ENCODE peak calls at places on chromosomes 11 and 22, in seven cellular contexts. V, U, I, O, G, M and X are unnamed samples.

GRCh38 chr11:45926001-45926401 is 3.5 kb downstream of the LARGE2 start:
- DNase-seq in V (no peak), U (no peak), I (peak), O (peak), G (peak), M (no peak), X (no peak)

GRCh38 chr22:30969532-30970355 is 679 bp downstream of the TUG1 start:
- DNase-seq in V (peak), U (no peak), I (peak), O (peak), G (no peak), M (peak), X (no peak)

GRCh38 chr11:103961010-103961409 is 75.4 kb upstream of the DDI1 start:
- DNase-seq in V (peak), U (no peak), I (no peak), O (no peak), G (no peak), M (no peak), X (peak)

GRCh38 chr11:16603890-16604783 is 134.3 kb upstream of the C11orf58 start:
- DNase-seq in V (no peak), U (peak), I (no peak), O (peak), G (peak), M (no peak), X (no peak)

GRCh38 chr11:130215531-130216220 is 56.1 kb downstream of the ST14 start:
- DNase-seq in V (no peak), U (no peak), I (peak), O (peak), G (peak), M (no peak), X (no peak)

GRCh38 chr22:26589367-26589844 is 526 bp downstream of the TPST2 start:
- DNase-seq in V (no peak), U (peak), I (no peak), O (peak), G (peak), M (no peak), X (no peak)

GRCh38 chr22:34395370-34395769 is 475.1 kb upstream of the LARGE1 start:
- DNase-seq in V (no peak), U (no peak), I (no peak), O (no peak), G (no peak), M (no peak), X (no peak)

GRCh38 chr11:59188954-59189353 is 17.0 kb downstream of the DTX4 start:
- DNase-seq in V (no peak), U (no peak), I (no peak), O (no peak), G (no peak), M (no peak), X (no peak)

GRCh38 chr11:35635933-35636332 is 17.7 kb downstream of the FJX1 start:
- DNase-seq in V (no peak), U (no peak), I (no peak), O (no peak), G (no peak), M (no peak), X (no peak)

GRCh38 chr11:104917259-104918112 is 19.2 kb upstream of the CASP12 start:
- DNase-seq in V (no peak), U (no peak), I (no peak), O (no peak), G (no peak), M (no peak), X (no peak)

GRCh38 chr11:13119928-13120520 is 110.9 kb downstream of the RASSF10 start:
- DNase-seq in V (no peak), U (no peak), I (no peak), O (no peak), G (no peak), M (no peak), X (no peak)

GRCh38 chr11:15327786-15328231 is 213.1 kb downstream of the INSC start:
- DNase-seq in V (peak), U (peak), I (no peak), O (no peak), G (peak), M (peak), X (no peak)

GRCh38 chr11:34629711-34630110 is 8.8 kb downstream of the EHF start:
- DNase-seq in V (no peak), U (no peak), I (no peak), O (no peak), G (no peak), M (no peak), X (no peak)

GRCh38 chr22:23067023-23067650 is 3.2 kb upstream of the GNAZ start:
- DNase-seq in V (no peak), U (peak), I (no peak), O (peak), G (peak), M (no peak), X (no peak)

GRCh38 chr22:31192513-31192912 is 19.6 kb upstream of the LIMK2 start:
- DNase-seq in V (peak), U (no peak), I (no peak), O (no peak), G (no peak), M (no peak), X (no peak)

GRCh38 chr11:39571081-39571480 is 1888.4 kb downstream of the LRRC4C start:
- DNase-seq in V (no peak), U (no peak), I (no peak), O (no peak), G (no peak), M (no peak), X (no peak)

GRCh38 chr11:134224710-134225662 is 515 bp downstream of the VPS26B start:
- DNase-seq in V (peak), U (peak), I (peak), O (peak), G (peak), M (peak), X (no peak)

GRCh38 chr22:39291501-39291900 is 27.9 kb downstream of the RPL3 start:
- DNase-seq in V (no peak), U (no peak), I (no peak), O (no peak), G (no peak), M (no peak), X (no peak)

GRCh38 chr11:58905141-58905715 is 34.1 kb upstream of the GLYATL1 start:
- DNase-seq in V (peak), U (peak), I (no peak), O (no peak), G (no peak), M (no peak), X (no peak)

GRCh38 chr11:19511066-19511412 is 201.6 kb upstream of the NAV2 start:
- DNase-seq in V (no peak), U (no peak), I (no peak), O (peak), G (no peak), M (no peak), X (no peak)

GRCh38 chr11:28466506-28466905 is 358.3 kb downstream of the METTL15 start:
- DNase-seq in V (no peak), U (no peak), I (no peak), O (no peak), G (no peak), M (no peak), X (no peak)

GRCh38 chr11:118629761-118630661 is 22.6 kb downstream of the PHLDB1 start:
- DNase-seq in V (no peak), U (no peak), I (no peak), O (no peak), G (no peak), M (no peak), X (no peak)

GRCh38 chr22:45413368-45414211 is at the start of the genes RIBC2 and SMC1B:
- DNase-seq in V (peak), U (peak), I (peak), O (no peak), G (peak), M (peak), X (peak)

GRCh38 chr11:334264-335033 is 13.8 kb upstream of the IFITM3 start:
- DNase-seq in V (peak), U (no peak), I (no peak), O (no peak), G (no peak), M (no peak), X (no peak)

GRCh38 chr11:127106142-127106541 is 105.6 kb upstream of the KIRREL3 start:
- DNase-seq in V (no peak), U (no peak), I (no peak), O (no peak), G (no peak), M (no peak), X (peak)

GRCh38 chr11:16997624-16998023 is 16.6 kb downstream of the PLEKHA7 start:
- DNase-seq in V (no peak), U (no peak), I (no peak), O (no peak), G (no peak), M (peak), X (no peak)

GRCh38 chr11:68215087-68215445 is 2.0 kb upstream of the KMT5B start:
- DNase-seq in V (no peak), U (no peak), I (peak), O (no peak), G (no peak), M (no peak), X (no peak)

GRCh38 chr11:90587896-90588295 is 365.0 kb upstream of the CHORDC1 start:
- DNase-seq in V (no peak), U (no peak), I (no peak), O (no peak), G (no peak), M (no peak), X (no peak)

GRCh38 chr22:46905834-46906233 is 143.4 kb downstream of the TBC1D22A start:
- DNase-seq in V (no peak), U (no peak), I (no peak), O (no peak), G (no peak), M (no peak), X (no peak)

GRCh38 chr22:40654522-40655167 is 18.1 kb upstream of the MRTFA start:
- DNase-seq in V (peak), U (peak), I (peak), O (no peak), G (no peak), M (no peak), X (no peak)

GRCh38 chr11:116424615-116425261 is 348.0 kb downstream of the BUD13 start:
- DNase-seq in V (no peak), U (no peak), I (no peak), O (no peak), G (no peak), M (peak), X (no peak)

GRCh38 chr11:122733301-122733686 is 77.8 kb downstream of the UBASH3B start:
- DNase-seq in V (peak), U (no peak), I (no peak), O (no peak), G (no peak), M (no peak), X (no peak)

GRCh38 chr11:72741849-72742521 is 10.2 kb downstream of the ARAP1 start:
- DNase-seq in V (peak), U (no peak), I (no peak), O (no peak), G (peak), M (no peak), X (no peak)

GRCh38 chr11:87002918-87003317 is 34.8 kb upstream of the TMEM135 start:
- DNase-seq in V (no peak), U (no peak), I (no peak), O (no peak), G (no peak), M (no peak), X (no peak)

GRCh38 chr11:827146-827860 is 416 bp upstream of the CRACR2B start:
- DNase-seq in V (no peak), U (peak), I (no peak), O (no peak), G (no peak), M (peak), X (no peak)

GRCh38 chr22:26566994-26567393 is 22.9 kb downstream of the TPST2 start:
- DNase-seq in V (no peak), U (no peak), I (no peak), O (no peak), G (no peak), M (no peak), X (no peak)

GRCh38 chr11:108562746-108563581 is 30.6 kb downstream of the EXPH5 start:
- DNase-seq in V (peak), U (no peak), I (no peak), O (no peak), G (no peak), M (no peak), X (no peak)

GRCh38 chr22:27557554-27558060 is 243.9 kb downstream of the MN1 start:
- DNase-seq in V (no peak), U (no peak), I (no peak), O (no peak), G (no peak), M (no peak), X (no peak)

GRCh38 chr11:133956650-133957633 is at the start of gene IGSF9B:
- DNase-seq in V (peak), U (peak), I (peak), O (peak), G (peak), M (no peak), X (peak)

GRCh38 chr11:77435972-77436371 is 37.9 kb downstream of the PAK1 start:
- DNase-seq in V (no peak), U (no peak), I (no peak), O (no peak), G (no peak), M (no peak), X (no peak)
- H3K4me3 ChIP-seq in V (no peak), U (no peak), I (no peak), O (no peak), G (no peak), M (no peak), X (no peak)

DNA sequence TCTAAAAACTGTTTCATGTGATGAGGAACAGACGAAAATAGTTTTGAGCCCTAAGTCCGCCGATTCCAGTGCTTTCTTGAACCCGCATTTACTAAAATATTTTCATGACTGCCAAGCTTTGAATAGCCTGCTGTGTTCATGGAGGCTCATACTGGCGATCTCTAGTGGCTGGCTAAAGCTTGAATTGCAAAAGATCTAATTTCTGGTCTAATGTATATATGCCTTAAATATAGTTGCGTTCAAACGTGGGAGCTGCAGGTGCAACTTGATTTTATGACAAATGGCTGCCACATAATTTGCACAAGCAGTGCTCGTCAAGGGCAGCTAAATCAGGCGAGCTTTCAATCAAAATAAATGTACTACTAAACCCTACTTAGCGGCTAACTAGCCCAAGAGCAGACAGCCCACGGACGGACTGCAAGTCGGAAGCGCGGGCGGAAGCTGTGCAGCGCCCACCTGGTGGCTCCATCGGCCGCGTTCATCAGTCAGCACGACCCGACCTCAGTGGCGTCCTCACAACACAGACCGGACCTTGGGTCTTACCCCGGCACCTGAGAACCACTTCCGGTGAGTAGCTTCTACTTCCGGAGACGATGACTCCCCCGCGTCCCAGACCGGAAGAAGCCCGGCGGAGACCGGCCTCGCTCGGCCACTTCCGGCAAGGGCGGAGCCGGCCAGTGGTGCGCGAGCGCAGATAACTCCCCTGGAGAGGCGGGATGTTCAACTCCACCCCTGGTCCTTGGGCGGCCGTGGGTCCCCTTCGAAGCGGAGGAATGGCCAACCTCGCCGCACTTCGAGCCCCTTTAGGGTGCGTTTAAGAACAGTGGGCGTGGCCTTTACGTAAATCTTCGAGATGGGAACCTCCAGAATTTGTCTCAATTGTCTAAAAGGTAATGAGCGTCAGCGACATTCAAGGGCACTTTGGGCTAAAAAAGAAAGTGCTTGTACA is 6.1 kb downstream of the RPL27A start:
- DNase-seq in V (peak), U (peak), I (peak), O (peak), G (peak), M (peak), X (peak)
- TF ChIP-seq CTCF in V (peak), U (peak), I (no peak), O (no peak), G (no peak), M (peak), X (peak)

GRCh38 chr11:22764732-22765131 is 64.9 kb downstream of the SVIP start:
- DNase-seq in V (no peak), U (no peak), I (no peak), O (no peak), G (no peak), M (no peak), X (no peak)

GRCh38 chr11:22769081-22769480 is 60.5 kb downstream of the SVIP start:
- DNase-seq in V (no peak), U (no peak), I (no peak), O (no peak), G (no peak), M (no peak), X (no peak)

GRCh38 chr11:22761066-22761465 is 68.5 kb downstream of the SVIP start:
- DNase-seq in V (no peak), U (no peak), I (no peak), O (no peak), G (no peak), M (no peak), X (no peak)

GRCh38 chr11:22768281-22768680 is 61.3 kb downstream of the SVIP start:
- DNase-seq in V (no peak), U (no peak), I (no peak), O (no peak), G (no peak), M (no peak), X (no peak)

GRCh38 chr11:22763166-22763565 is 66.4 kb downstream of the SVIP start:
- DNase-seq in V (no peak), U (no peak), I (no peak), O (no peak), G (no peak), M (no peak), X (no peak)
- H3K4me3 ChIP-seq in V (no peak), U (no peak), I (no peak), O (no peak), G (no peak), M (no peak), X (no peak)

DNA sequence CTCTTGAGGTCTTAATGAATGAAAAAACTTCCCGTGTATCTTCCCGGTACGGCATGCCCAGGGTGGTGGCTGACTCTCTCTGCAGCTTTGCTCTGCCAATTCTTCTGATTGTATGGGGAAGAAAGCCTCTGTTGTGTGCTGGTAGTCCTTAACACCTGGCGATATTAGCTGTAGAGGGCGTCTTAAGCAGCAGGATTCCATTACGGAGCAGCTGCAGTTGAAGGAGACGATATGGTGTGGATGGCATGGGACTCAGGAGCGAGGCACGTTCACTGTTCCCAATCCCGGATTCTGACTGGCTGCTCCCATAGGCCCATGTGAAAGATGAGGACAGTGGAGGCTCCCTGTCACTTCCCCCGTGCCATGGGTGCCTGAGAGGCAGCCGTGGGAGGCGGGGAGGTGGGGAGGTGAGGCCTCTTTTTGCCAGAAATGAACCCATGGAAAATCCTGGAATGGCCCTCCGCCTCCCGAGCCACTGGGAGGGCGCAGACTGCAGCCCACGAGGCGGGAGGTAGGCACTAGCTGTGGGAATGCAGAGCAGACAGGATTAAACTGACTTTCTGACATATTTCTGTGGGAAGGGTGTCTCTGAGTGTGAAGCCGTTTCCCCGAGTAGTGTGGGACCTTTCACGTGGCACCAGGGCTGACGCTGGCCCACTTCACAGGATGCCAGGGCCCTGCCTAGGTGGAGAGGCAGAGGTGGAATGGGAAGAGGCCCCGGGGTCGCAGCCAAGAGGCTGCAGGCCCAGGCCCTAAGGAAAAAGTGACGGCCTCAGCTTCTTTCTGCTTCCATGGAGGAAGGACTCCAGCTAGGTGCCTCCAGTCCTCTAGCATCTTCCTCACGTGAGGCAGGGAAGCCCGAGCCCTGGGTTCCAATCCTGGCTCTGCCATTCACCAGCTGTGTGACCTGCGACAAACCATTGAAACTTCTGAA is 121.4 kb upstream of the CD82 start:
- DNase-seq in V (no peak), U (no peak), I (no peak), O (peak), G (no peak), M (no peak), X (no peak)
- TF ChIP-seq CTCF in V (no peak), U (no peak), I (no peak), O (no peak), G (no peak), M (no peak), X (no peak)

GRCh38 chr11:31817621-31818493 is 6.7 kb upstream of the PAX6 start:
- DNase-seq in V (no peak), U (no peak), I (no peak), O (no peak), G (peak), M (no peak), X (no peak)
- H3K4me3 ChIP-seq in V (no peak), U (peak), I (peak), O (peak), G (peak), M (no peak), X (peak)

DNA sequence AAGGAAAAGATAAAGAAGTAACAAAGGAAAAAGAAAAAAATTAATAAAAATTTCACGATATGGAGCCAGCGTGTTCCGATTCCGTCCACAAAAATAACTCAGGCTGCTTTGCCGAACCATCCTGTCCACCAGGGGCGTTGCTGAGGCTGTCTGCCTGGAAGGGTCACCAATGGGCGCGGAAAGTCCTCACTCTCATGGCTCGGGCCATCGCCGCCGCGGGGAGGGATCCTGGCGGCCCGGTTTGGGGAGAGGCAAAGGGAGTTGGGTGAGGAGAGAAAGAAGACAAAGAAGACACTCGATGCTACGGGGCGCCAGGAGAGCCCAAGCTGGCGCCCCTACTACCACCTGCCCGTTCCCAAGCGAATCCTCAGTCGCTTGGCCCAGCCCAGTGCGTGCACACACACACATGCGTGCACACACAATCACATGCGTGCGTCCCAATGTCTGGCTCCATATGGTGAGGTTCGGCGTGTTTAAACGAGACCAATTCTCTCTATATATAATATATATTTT is 5.6 kb upstream of the PYGM start:
- DNase-seq in V (no peak), U (no peak), I (no peak), O (no peak), G (peak), M (no peak), X (no peak)
- TF ChIP-seq CTCF in V (peak), U (peak), I (no peak), O (no peak), G (no peak), M (no peak), X (peak)

GRCh38 chr11:62909107-62909894 is 11.9 kb downstream of the CHRM1 start:
- DNase-seq in V (peak), U (peak), I (peak), O (no peak), G (peak), M (peak), X (no peak)
- H3K4me3 ChIP-seq in V (no peak), U (no peak), I (peak), O (no peak), G (no peak), M (no peak), X (no peak)

GRCh38 chr22:21450320-21450831 is 16.8 kb upstream of the TMEM191C start:
- DNase-seq in V (no peak), U (no peak), I (no peak), O (no peak), G (peak), M (no peak), X (no peak)
- TF ChIP-seq CTCF in V (no peak), U (no peak), I (no peak), O (no peak), G (no peak), M (peak), X (no peak)

GRCh38 chr22:49763696-49764095 is 64.0 kb downstream of the BRD1 start:
- DNase-seq in V (no peak), U (no peak), I (no peak), O (peak), G (peak), M (no peak), X (no peak)
- H3K4me3 ChIP-seq in V (no peak), U (no peak), I (no peak), O (no peak), G (no peak), M (no peak), X (no peak)